ENCODE peak calls at places on chromosomes 11 and 22, in nine cellular contexts. Q is endodermal cell, G is colonic mucosa, V is tibial artery, K is hepatocyte, X is psoas muscle, P is upper lobe of right lung, B is GM23338, T is IMR-90. O is an unnamed sample. For H3K4me1 and H3K27me3, the result is how much of the 10 kb centered on the place peaks cover.

GRCh38 chr22:39818050-39818449 is 75.5 kb downstream of the ENTHD1 start:
- DNase-seq in Q (peak), G (no peak), V (no peak), K (no peak), X (no peak), P (no peak), B (no peak), T (peak), O (peak)

GRCh38 chr11:18802381-18803257 is 11.0 kb upstream of the PTPN5 start:
- DNase-seq in Q (peak), G (peak), V (peak), K (peak), X (no peak), P (no peak), B (peak), T (peak), O (peak)

GRCh38 chr22:20237480-20238440 is 30.4 kb downstream of the RTN4R start:
- DNase-seq in Q (no peak), G (no peak), V (no peak), K (no peak), X (no peak), P (no peak), B (no peak), T (no peak), O (no peak)

GRCh38 chr11:61477734-61478148 is 30.8 kb upstream of the LRRC10B start:
- DNase-seq in Q (peak), G (peak), V (peak), K (peak), X (peak), P (peak), B (peak), T (no peak), O (peak)

GRCh38 chr11:14318581-14318981 is 40.4 kb downstream of the RRAS2 start:
- DNase-seq in Q (no peak), G (no peak), V (no peak), K (no peak), X (no peak), P (no peak), B (peak), T (peak), O (peak)

GRCh38 chr22:24270556-24271405 is at the start of gene SPECC1L:
- DNase-seq in Q (peak), G (peak), V (peak), K (peak), X (peak), P (peak), B (peak), T (peak), O (peak)

GRCh38 chr11:115699733-115700132 is 195.5 kb upstream of the CADM1 start:
- DNase-seq in Q (no peak), G (no peak), V (peak), K (no peak), X (no peak), P (no peak), B (no peak), T (peak), O (no peak)

GRCh38 chr22:31872209-31872608 is 72.1 kb upstream of the YWHAH start:
- DNase-seq in Q (peak), G (no peak), V (no peak), K (no peak), X (no peak), P (no peak), B (peak), T (no peak), O (no peak)

GRCh38 chr11:4903484-4903883 is at the start of gene OR51A7:
- DNase-seq in Q (no peak), G (no peak), V (no peak), K (no peak), X (no peak), P (no peak), B (no peak), T (no peak), O (no peak)

GRCh38 chr22:27867114-27867957 is 51.7 kb downstream of the PITPNB start:
- DNase-seq in Q (no peak), G (no peak), V (no peak), K (no peak), X (no peak), P (no peak), B (no peak), T (no peak), O (no peak)

GRCh38 chr22:49184736-49185135 is 642.9 kb downstream of the BRD1 start:
- DNase-seq in Q (no peak), G (no peak), V (no peak), K (no peak), X (no peak), P (no peak), B (no peak), T (no peak), O (no peak)

GRCh38 chr11:27472398-27473016 is at the start of gene LGR4:
- DNase-seq in Q (peak), G (peak), V (peak), K (peak), X (peak), P (peak), B (peak), T (peak), O (peak)

GRCh38 chr11:69951821-69952590 is 126.1 kb upstream of the ANO1 start:
- DNase-seq in Q (peak), G (no peak), V (no peak), K (no peak), X (no peak), P (no peak), B (no peak), T (no peak), O (no peak)

GRCh38 chr11:48064306-48064705 is 83.9 kb downstream of the PTPRJ start:
- DNase-seq in Q (no peak), G (no peak), V (no peak), K (no peak), X (no peak), P (no peak), B (no peak), T (peak), O (peak)

GRCh38 chr11:124717421-124717785 is 22.3 kb upstream of the NRGN start:
- DNase-seq in Q (no peak), G (no peak), V (no peak), K (no peak), X (no peak), P (no peak), B (no peak), T (peak), O (no peak)

GRCh38 chr22:28023774-28024173 is 104.7 kb upstream of the PITPNB start:
- DNase-seq in Q (no peak), G (peak), V (no peak), K (no peak), X (no peak), P (no peak), B (no peak), T (no peak), O (peak)

GRCh38 chr11:119029340-119030028 is 1.2 kb downstream of the SLC37A4 start:
- DNase-seq in Q (peak), G (peak), V (peak), K (peak), X (no peak), P (no peak), B (no peak), T (no peak), O (no peak)

GRCh38 chr22:19806213-19807160 is 45.9 kb downstream of the TBX1 start:
- DNase-seq in Q (peak), G (peak), V (no peak), K (peak), X (no peak), P (peak), B (no peak), T (no peak), O (no peak)

GRCh38 chr22:43039800-43040199 is 24.9 kb upstream of the PACSIN2 start:
- DNase-seq in Q (peak), G (no peak), V (no peak), K (no peak), X (no peak), P (no peak), B (no peak), T (no peak), O (no peak)

GRCh38 chr22:42682113-42682851 is 33.1 kb upstream of the CYB5R3 start:
- DNase-seq in Q (no peak), G (no peak), V (no peak), K (no peak), X (no peak), P (no peak), B (no peak), T (no peak), O (no peak)

DNA sequence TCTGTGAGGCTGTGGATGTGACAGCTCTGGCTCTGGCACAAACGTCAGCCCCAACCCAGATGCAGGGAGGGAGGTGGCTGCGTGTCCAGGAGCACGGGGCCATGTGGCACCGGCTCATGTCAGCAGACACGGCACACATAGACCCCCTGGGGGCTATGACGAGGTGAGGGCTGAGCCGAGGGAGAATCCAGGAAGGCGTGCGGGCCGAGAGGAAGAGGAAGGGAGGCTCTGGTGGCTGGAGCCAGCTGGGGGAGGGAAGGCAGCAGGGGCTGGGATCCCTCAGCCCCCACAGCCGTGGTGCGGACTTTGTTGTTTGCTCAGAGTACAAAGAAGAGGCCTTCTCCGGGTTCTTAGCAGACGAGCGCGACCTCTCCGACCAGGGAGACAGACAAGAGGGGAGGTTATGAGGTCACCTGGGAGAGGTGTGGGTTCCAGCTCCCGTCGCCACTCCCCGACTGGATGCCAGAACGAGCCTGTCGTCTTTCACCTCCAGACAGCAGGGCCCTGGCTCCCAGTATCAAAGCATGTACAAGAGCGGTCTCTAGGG is 46.1 kb downstream of the CDKN1C start:
- DNase-seq in Q (no peak), G (no peak), V (no peak), K (peak), X (no peak), P (no peak), B (no peak), T (no peak), O (no peak)
- H3K4me1 ChIP-seq in Q (under half), G (under half), V (under half), K (half or more), X (under half), P (under half), B (under half), T (under half), O (under half)

DNA sequence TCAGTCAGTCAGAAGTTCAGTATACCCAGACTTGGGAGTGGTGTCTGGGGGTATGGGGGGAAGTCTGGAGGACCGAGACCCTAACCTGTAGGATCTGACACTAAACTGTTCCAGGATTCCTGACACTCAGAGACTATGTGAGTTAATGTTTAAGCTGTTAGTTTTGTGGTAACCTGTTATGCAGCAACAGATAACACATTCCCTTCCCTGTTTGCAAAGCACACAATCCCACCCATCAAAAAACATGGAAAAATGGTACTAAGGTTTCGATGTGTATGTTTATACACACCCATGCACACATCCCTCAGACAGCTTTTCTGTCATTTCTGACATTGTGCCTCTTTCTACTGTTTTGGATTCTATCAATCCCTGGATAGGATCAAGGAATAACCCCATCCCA is 27.6 kb downstream of the ZNF280B start:
- DNase-seq in Q (no peak), G (no peak), V (no peak), K (no peak), X (no peak), P (no peak), B (no peak), T (no peak), O (no peak)
- H3K27me3 ChIP-seq in Q (under half), G (under half), V (under half), K (under half), X (under half), P (under half), B (half or more), T (under half), O (under half)

DNA sequence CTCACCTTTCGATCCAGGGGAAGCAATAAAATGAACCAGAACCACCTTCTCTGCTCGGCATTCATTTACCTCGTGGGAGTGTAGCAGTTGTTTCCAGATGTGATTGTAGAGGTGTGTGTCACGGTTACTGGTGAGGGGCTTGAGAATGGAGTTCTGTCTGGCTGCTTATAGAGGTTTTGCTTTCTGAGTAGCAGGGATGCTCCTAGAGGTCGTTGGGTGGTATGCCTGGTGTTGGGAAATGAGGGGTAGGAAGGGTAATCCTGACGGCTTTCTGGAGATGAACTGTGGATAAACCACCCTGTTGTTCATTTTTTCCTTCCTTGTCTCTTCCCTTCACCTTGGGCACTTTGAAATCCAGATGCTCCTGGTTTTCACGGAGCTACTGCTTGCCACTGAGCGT is 8.1 kb downstream of the TEAD1 start:
- DNase-seq in Q (no peak), G (no peak), V (no peak), K (no peak), X (no peak), P (no peak), B (no peak), T (no peak), O (no peak)
- H3K4me1 ChIP-seq in Q (under half), G (under half), V (under half), K (half or more), X (half or more), P (under half), B (half or more), T (under half), O (half or more)

DNA sequence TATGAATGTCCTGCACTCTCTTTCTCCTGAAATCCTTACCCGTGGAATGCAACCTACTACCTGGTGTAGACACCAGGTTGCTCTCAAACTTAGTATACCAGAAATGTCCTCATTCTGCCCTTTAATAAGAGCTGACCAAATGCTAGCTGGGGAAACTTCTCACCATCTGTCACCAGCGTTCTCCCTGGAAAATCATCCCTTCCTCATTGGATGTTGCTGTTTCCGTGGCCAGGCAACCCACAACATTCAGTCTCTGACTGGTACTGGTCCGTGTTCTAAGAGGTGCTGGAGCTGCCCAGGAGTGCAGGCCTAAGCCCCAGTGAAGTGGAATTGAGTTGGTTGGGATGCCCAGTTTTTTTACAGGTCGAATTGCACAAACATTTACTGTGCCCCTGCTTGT is 40.7 kb upstream of the RAB1B start:
- DNase-seq in Q (no peak), G (no peak), V (no peak), K (no peak), X (no peak), P (no peak), B (no peak), T (no peak), O (no peak)
- H3K27me3 ChIP-seq in Q (under half), G (under half), V (under half), K (under half), X (under half), P (under half), B (under half), T (under half), O (under half)

GRCh38 chr22:37022483-37023337 is 3.2 kb downstream of the MPST start:
- DNase-seq in Q (no peak), G (no peak), V (no peak), K (no peak), X (no peak), P (no peak), B (no peak), T (no peak), O (no peak)

GRCh38 chr22:37019309-37020191 is at the start of the genes MPST and TST:
- DNase-seq in Q (peak), G (peak), V (peak), K (peak), X (peak), P (peak), B (peak), T (peak), O (peak)

GRCh38 chr22:37020192-37020479 is 594 bp downstream of the MPST start:
- DNase-seq in Q (no peak), G (peak), V (peak), K (peak), X (no peak), P (no peak), B (no peak), T (peak), O (peak)

GRCh38 chr22:37021710-37022482 is 2.4 kb downstream of the MPST start:
- DNase-seq in Q (peak), G (no peak), V (no peak), K (peak), X (peak), P (no peak), B (peak), T (peak), O (no peak)

GRCh38 chr22:37021041-37021440 is 1.5 kb downstream of the MPST start:
- DNase-seq in Q (no peak), G (peak), V (no peak), K (no peak), X (no peak), P (no peak), B (no peak), T (no peak), O (no peak)
- H3K4me1 ChIP-seq in Q (under half), G (under half), V (under half), K (under half), X (under half), P (half or more), B (under half), T (under half), O (under half)

GRCh38 chr11:134333951-134334350 is 2.2 kb downstream of the GLB1L2 start:
- DNase-seq in Q (no peak), G (no peak), V (no peak), K (no peak), X (no peak), P (no peak), B (no peak), T (no peak), O (no peak)

GRCh38 chr11:134333312-134333711 is 1.5 kb downstream of the GLB1L2 start:
- DNase-seq in Q (no peak), G (no peak), V (no peak), K (no peak), X (no peak), P (no peak), B (no peak), T (no peak), O (no peak)

GRCh38 chr11:134337051-134337450 is 5.3 kb downstream of the GLB1L2 start:
- DNase-seq in Q (no peak), G (no peak), V (no peak), K (no peak), X (no peak), P (no peak), B (no peak), T (no peak), O (no peak)

GRCh38 chr11:134332782-134333181 is 994 bp downstream of the GLB1L2 start:
- DNase-seq in Q (no peak), G (no peak), V (no peak), K (no peak), X (no peak), P (no peak), B (no peak), T (no peak), O (no peak)

GRCh38 chr11:134334796-134335571 is 3.2 kb downstream of the GLB1L2 start:
- DNase-seq in Q (no peak), G (no peak), V (no peak), K (no peak), X (no peak), P (no peak), B (no peak), T (no peak), O (no peak)
- H3K27me3 ChIP-seq in Q (half or more), G (under half), V (under half), K (under half), X (under half), P (under half), B (under half), T (under half), O (under half)

GRCh38 chr11:104657083-104657482 is 241.2 kb downstream of the CASP12 start:
- DNase-seq in Q (no peak), G (no peak), V (no peak), K (no peak), X (no peak), P (no peak), B (no peak), T (no peak), O (no peak)
- H3K4me1 ChIP-seq in Q (under half), G (under half), V (under half), K (under half), X (under half), P (under half), B (under half), T (under half), O (under half)

DNA sequence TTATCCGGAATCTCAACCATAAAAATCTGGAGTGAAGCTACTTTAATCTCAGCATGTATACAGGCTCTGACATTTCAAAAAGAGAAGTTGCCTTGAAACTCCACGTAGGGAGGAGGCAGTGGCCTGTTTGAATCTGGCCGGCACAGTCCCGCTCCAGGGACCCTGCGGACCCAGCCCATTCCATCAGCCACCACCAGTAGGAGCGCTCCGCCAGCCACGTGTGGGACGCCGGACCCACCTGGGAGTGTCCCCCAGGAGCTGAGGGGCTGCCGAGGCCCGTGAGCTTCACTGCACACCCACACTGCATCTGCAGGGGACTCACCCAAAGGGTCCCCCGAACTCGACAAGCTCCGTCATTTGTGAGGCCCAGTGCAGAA is 1.8 kb upstream of the SYT8 start:
- DNase-seq in Q (peak), G (no peak), V (no peak), K (no peak), X (no peak), P (no peak), B (peak), T (no peak), O (no peak)
- H3K27me3 ChIP-seq in Q (under half), G (under half), V (under half), K (under half), X (under half), P (under half), B (under half), T (under half), O (under half)

GRCh38 chr11:118008271-118008903 is 22.2 kb downstream of the IL10RA start:
- DNase-seq in Q (no peak), G (peak), V (no peak), K (no peak), X (no peak), P (no peak), B (no peak), T (no peak), O (no peak)
- H3K4me1 ChIP-seq in Q (under half), G (under half), V (under half), K (under half), X (under half), P (under half), B (under half), T (under half), O (under half)

GRCh38 chr22:29219881-29220670 is 14.4 kb downstream of the EMID1 start:
- DNase-seq in Q (peak), G (no peak), V (no peak), K (peak), X (no peak), P (no peak), B (peak), T (no peak), O (no peak)
- H3K27me3 ChIP-seq in Q (under half), G (under half), V (under half), K (under half), X (under half), P (under half), B (under half), T (under half), O (under half)